ENCODE peak calls at places on chromosomes 7 and 10, in seven cellular contexts. D is tibial nerve; B is EL; H is GM23338; Q is activated CD4-positive, alpha-beta T cell treated with anti-CD3 and anti-CD28 coated beads, Interleukin-2, amount 50 U/mL, for 4 hours; S is nucleus accumbens; W is amygdala. X is an unnamed sample.

GRCh38 chr10:74103560-74104248 is 46.9 kb downstream of the AP3M1 start:
- DNase-seq in D (no peak), B (peak), H (peak), Q (no peak), S (no peak), W (no peak), X (no peak)

GRCh38 chr10:48452879-48453412 is 146.5 kb downstream of the MAPK8 start:
- DNase-seq in D (no peak), B (no peak), H (no peak), Q (no peak), S (no peak), W (no peak), X (no peak)

GRCh38 chr10:110103921-110104461 is 96.2 kb downstream of the ADD3 start:
- DNase-seq in D (no peak), B (no peak), H (no peak), Q (no peak), S (no peak), W (no peak), X (no peak)

GRCh38 chr7:100641463-100641859 is at the start of gene TFR2:
- DNase-seq in D (no peak), B (no peak), H (no peak), Q (no peak), S (no peak), W (no peak), X (no peak)

GRCh38 chr7:34158754-34159153 is 253.4 kb downstream of the BMPER start:
- DNase-seq in D (no peak), B (no peak), H (peak), Q (no peak), S (no peak), W (no peak), X (peak)

GRCh38 chr7:29866490-29866930 is 60.2 kb downstream of the WIPF3 start:
- DNase-seq in D (peak), B (no peak), H (no peak), Q (no peak), S (no peak), W (peak), X (no peak)

GRCh38 chr7:121544726-121545125 is 148.6 kb upstream of the FAM3C start:
- DNase-seq in D (no peak), B (peak), H (no peak), Q (no peak), S (no peak), W (no peak), X (no peak)

GRCh38 chr7:123633553-123633952 is 22.1 kb upstream of the LMOD2 start:
- DNase-seq in D (no peak), B (peak), H (no peak), Q (no peak), S (no peak), W (no peak), X (no peak)

GRCh38 chr7:117872565-117873055 is 631 bp downstream of the CTTNBP2 start:
- DNase-seq in D (peak), B (no peak), H (peak), Q (no peak), S (peak), W (peak), X (peak)

GRCh38 chr7:33901199-33901598 is 4.1 kb upstream of the BMPER start:
- DNase-seq in D (no peak), B (peak), H (no peak), Q (no peak), S (no peak), W (no peak), X (no peak)

GRCh38 chr7:111840528-111840927 is 278.2 kb upstream of the IMMP2L start:
- DNase-seq in D (no peak), B (no peak), H (no peak), Q (no peak), S (no peak), W (no peak), X (no peak)

GRCh38 chr10:117318909-117319308 is 56.3 kb downstream of the PDZD8 start:
- DNase-seq in D (no peak), B (no peak), H (no peak), Q (no peak), S (no peak), W (no peak), X (no peak)

GRCh38 chr10:13366891-13367290 is 18.8 kb upstream of the SEPHS1 start:
- DNase-seq in D (no peak), B (no peak), H (no peak), Q (no peak), S (no peak), W (no peak), X (no peak)

GRCh38 chr10:92690211-92691041 is 671 bp downstream of the HHEX start:
- DNase-seq in D (no peak), B (peak), H (peak), Q (peak), S (no peak), W (no peak), X (peak)

GRCh38 chr7:73521636-73522080 is 435 bp downstream of the BAZ1B start:
- DNase-seq in D (no peak), B (no peak), H (peak), Q (no peak), S (no peak), W (peak), X (no peak)

GRCh38 chr10:105288613-105289012 is 647.5 kb downstream of the SORCS3 start:
- DNase-seq in D (no peak), B (no peak), H (no peak), Q (no peak), S (no peak), W (no peak), X (no peak)

GRCh38 chr7:71521506-71521905 is 389.6 kb downstream of the GALNT17 start:
- DNase-seq in D (no peak), B (no peak), H (no peak), Q (no peak), S (no peak), W (no peak), X (no peak)

GRCh38 chr7:145624618-145625017 is 492.0 kb upstream of the CNTNAP2 start:
- DNase-seq in D (no peak), B (no peak), H (no peak), Q (no peak), S (no peak), W (no peak), X (no peak)

GRCh38 chr10:44697096-44697495 is 214.0 kb upstream of the TMEM72 start:
- DNase-seq in D (no peak), B (no peak), H (no peak), Q (no peak), S (no peak), W (no peak), X (no peak)

GRCh38 chr10:71351087-71351486 is 32.0 kb downstream of the SLC29A3 start:
- DNase-seq in D (no peak), B (no peak), H (no peak), Q (no peak), S (no peak), W (no peak), X (no peak)

GRCh38 chr7:5629941-5630340 is 151.5 kb downstream of the RNF216 start:
- DNase-seq in D (no peak), B (peak), H (no peak), Q (peak), S (no peak), W (no peak), X (no peak)

GRCh38 chr7:151759591-151760042 is 117.3 kb downstream of the PRKAG2 start:
- DNase-seq in D (no peak), B (peak), H (peak), Q (peak), S (no peak), W (peak), X (peak)

GRCh38 chr10:91974960-91975359 is 51.4 kb downstream of the BTAF1 start:
- DNase-seq in D (no peak), B (peak), H (no peak), Q (no peak), S (no peak), W (no peak), X (no peak)

X was measured in ecto neural progenitor cell.